ENCODE peak calls at places on chromosomes 1 and 21, in six cellular contexts. One of them, this sample, is unnamed.

GRCh38 chr1:158654570-158654969 is 31.9 kb downstream of the SPTA1 start:
- DNase-seq in H1: no peak
- DNase-seq in neuronal stem cell: no peak
- DNase-seq in mesenchymal stem cell: no peak
- DNase-seq in IMR-90: no peak
- DNase-seq in mesendoderm: no peak
- DNase-seq in this sample: no peak

GRCh38 chr1:67672260-67672803 is 12.7 kb upstream of the GADD45A start:
- DNase-seq in IMR-90: no peak
- DNase-seq in neuronal stem cell: no peak
- DNase-seq in mesenchymal stem cell: peak
- DNase-seq in H1: no peak
- DNase-seq in mesendoderm: no peak
- DNase-seq in this sample: no peak

GRCh38 chr1:37926061-37926924 is 20.6 kb downstream of the INPP5B start:
- DNase-seq in mesendoderm: no peak
- DNase-seq in IMR-90: no peak
- DNase-seq in H1: no peak
- DNase-seq in mesenchymal stem cell: no peak
- DNase-seq in neuronal stem cell: no peak
- DNase-seq in this sample: no peak

GRCh38 chr1:224922404-224923164 is 6.9 kb upstream of the DNAH14 start:
- DNase-seq in H1: peak
- DNase-seq in mesenchymal stem cell: peak
- DNase-seq in IMR-90: peak
- DNase-seq in mesendoderm: peak
- DNase-seq in neuronal stem cell: peak
- DNase-seq in this sample: peak

GRCh38 chr1:25173809-25174320 is 58.4 kb downstream of the SYF2 start:
- DNase-seq in neuronal stem cell: no peak
- DNase-seq in mesenchymal stem cell: no peak
- DNase-seq in mesendoderm: no peak
- DNase-seq in IMR-90: no peak
- DNase-seq in H1: peak
- DNase-seq in this sample: no peak

GRCh38 chr1:85818371-85818770 is 110.1 kb upstream of the ZNHIT6 start:
- DNase-seq in neuronal stem cell: no peak
- DNase-seq in mesenchymal stem cell: peak
- DNase-seq in mesendoderm: peak
- DNase-seq in H1: no peak
- DNase-seq in IMR-90: peak
- DNase-seq in this sample: no peak

GRCh38 chr1:57423135-57424131 is at the start of gene DAB1:
- DNase-seq in mesenchymal stem cell: peak
- DNase-seq in neuronal stem cell: peak
- DNase-seq in mesendoderm: peak
- DNase-seq in H1: peak
- DNase-seq in IMR-90: peak
- DNase-seq in this sample: peak

GRCh38 chr1:220962031-220962751 is 82.9 kb downstream of the HLX start:
- DNase-seq in mesendoderm: no peak
- DNase-seq in IMR-90: peak
- DNase-seq in mesenchymal stem cell: peak
- DNase-seq in neuronal stem cell: no peak
- DNase-seq in H1: no peak
- DNase-seq in this sample: no peak

GRCh38 chr21:42337830-42338729 is 12.7 kb downstream of the TFF2 start:
- DNase-seq in neuronal stem cell: peak
- DNase-seq in mesendoderm: peak
- DNase-seq in H1: peak
- DNase-seq in IMR-90: peak
- DNase-seq in mesenchymal stem cell: peak
- DNase-seq in this sample: peak

GRCh38 chr1:145740269-145740668 is 21.0 kb downstream of the CD160 start:
- DNase-seq in mesenchymal stem cell: peak
- DNase-seq in neuronal stem cell: no peak
- DNase-seq in mesendoderm: no peak
- DNase-seq in IMR-90: peak
- DNase-seq in H1: no peak
- DNase-seq in this sample: no peak

GRCh38 chr1:117928881-117929339 is 511 bp downstream of the GDAP2 start:
- DNase-seq in neuronal stem cell: peak
- DNase-seq in H1: peak
- DNase-seq in mesendoderm: peak
- DNase-seq in IMR-90: peak
- DNase-seq in mesenchymal stem cell: peak
- DNase-seq in this sample: peak

GRCh38 chr1:31674626-31675025 is 29.2 kb downstream of the COL16A1 start:
- DNase-seq in mesenchymal stem cell: no peak
- DNase-seq in neuronal stem cell: no peak
- DNase-seq in mesendoderm: peak
- DNase-seq in IMR-90: no peak
- DNase-seq in H1: no peak
- DNase-seq in this sample: no peak
- H2BK15ac ChIP-seq in mesenchymal stem cell: no peak
- H2BK15ac ChIP-seq in neuronal stem cell: peak
- H2BK15ac ChIP-seq in mesendoderm: no peak
- H2BK15ac ChIP-seq in IMR-90: no peak
- H2BK15ac ChIP-seq in H1: no peak
- H2BK15ac ChIP-seq in this sample: no peak

DNA sequence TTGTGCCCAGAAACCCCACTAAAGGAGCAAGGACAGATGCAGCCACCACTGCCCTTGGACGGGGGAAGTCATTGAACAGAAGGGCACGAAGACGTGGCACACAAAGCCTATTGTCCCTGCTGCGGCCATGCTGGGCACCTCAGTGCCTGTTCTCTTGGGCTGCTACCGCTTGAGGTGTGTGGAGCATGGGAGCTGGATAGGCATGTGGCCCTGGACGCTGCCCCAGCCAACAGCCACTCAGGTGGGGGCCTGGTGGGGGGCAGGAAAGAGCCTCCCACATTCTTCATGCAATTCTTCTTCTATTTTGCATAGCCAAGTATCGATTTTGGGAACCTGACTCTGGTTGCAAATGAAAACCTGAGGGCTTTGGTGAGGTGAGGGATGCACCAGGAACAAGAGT is 337.2 kb downstream of the RPS6KC1 start:
- DNase-seq in H1: no peak
- DNase-seq in neuronal stem cell: no peak
- DNase-seq in mesendoderm: no peak
- DNase-seq in IMR-90: no peak
- DNase-seq in mesenchymal stem cell: no peak
- DNase-seq in this sample: no peak
- H3K4me2 ChIP-seq in H1: no peak
- H3K4me2 ChIP-seq in neuronal stem cell: no peak
- H3K4me2 ChIP-seq in mesendoderm: no peak
- H3K4me2 ChIP-seq in IMR-90: no peak
- H3K4me2 ChIP-seq in mesenchymal stem cell: no peak
- H3K4me2 ChIP-seq in this sample: no peak

DNA sequence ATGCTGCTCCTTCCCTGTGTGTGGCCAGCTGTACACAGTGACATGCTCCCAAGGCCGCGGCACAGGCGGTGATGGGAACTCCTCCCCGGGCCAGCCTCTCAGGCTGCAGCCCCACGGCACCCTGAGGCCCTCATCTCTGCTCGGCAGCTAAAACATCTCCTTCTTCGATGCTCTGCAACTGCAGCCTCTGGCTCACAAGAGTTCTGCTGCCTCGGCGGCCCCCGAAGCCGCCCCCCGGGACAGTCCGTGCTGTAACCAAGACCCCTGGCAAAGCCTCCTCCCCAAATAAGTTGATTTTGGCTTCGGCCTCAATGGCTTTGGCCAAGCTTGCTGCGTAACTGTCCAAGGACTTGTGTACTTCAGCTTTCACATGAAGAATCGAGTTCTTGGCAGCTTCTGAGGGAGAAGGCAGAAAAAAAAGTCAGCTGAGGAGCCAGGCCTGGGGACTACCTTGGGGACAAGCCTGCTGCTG is 51.3 kb downstream of the GPR161 start:
- DNase-seq in mesendoderm: no peak
- DNase-seq in H1: peak
- DNase-seq in neuronal stem cell: no peak
- DNase-seq in IMR-90: no peak
- DNase-seq in mesenchymal stem cell: no peak
- DNase-seq in this sample: no peak
- H2BK15ac ChIP-seq in mesendoderm: no peak
- H2BK15ac ChIP-seq in H1: no peak
- H2BK15ac ChIP-seq in neuronal stem cell: no peak
- H2BK15ac ChIP-seq in IMR-90: no peak
- H2BK15ac ChIP-seq in mesenchymal stem cell: no peak
- H2BK15ac ChIP-seq in this sample: no peak

GRCh38 chr1:239816090-239816812 is 275.4 kb upstream of the FMN2 start:
- DNase-seq in mesendoderm: peak
- DNase-seq in H1: no peak
- DNase-seq in IMR-90: peak
- DNase-seq in mesenchymal stem cell: peak
- DNase-seq in neuronal stem cell: no peak
- DNase-seq in this sample: peak
- H3K4me2 ChIP-seq in mesendoderm: no peak
- H3K4me2 ChIP-seq in H1: no peak
- H3K4me2 ChIP-seq in IMR-90: no peak
- H3K4me2 ChIP-seq in mesenchymal stem cell: no peak
- H3K4me2 ChIP-seq in neuronal stem cell: no peak
- H3K4me2 ChIP-seq in this sample: no peak

DNA sequence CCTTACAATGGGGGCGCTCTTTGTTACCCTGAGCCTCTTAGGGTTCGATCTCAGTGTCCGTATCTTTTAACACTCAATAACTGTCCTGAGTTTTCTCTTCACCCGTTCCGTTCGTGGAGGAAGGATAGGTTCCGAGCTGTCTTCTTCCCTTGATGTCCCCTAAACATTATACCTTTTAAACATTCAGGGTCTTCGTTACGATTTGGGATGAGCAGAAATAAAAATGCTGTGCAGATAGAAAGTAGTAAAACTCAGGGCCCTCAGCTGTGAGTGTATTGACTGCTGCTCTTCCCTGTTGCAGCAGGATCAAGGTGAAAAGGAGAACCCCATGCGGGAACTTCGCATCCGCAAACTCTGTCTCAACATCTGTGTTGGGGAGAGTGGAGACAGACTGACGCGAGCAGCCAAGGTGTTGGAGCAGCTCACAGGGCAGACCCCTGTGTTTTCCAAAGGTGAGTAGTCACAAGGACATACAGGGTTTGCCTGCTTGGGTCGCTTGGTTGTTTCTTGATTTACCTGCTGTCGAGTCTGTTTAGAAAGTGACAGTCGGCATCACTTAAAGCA is 784 bp downstream of the RPL11 start:
- DNase-seq in IMR-90: no peak
- DNase-seq in neuronal stem cell: no peak
- DNase-seq in mesenchymal stem cell: peak
- DNase-seq in H1: no peak
- DNase-seq in mesendoderm: peak
- DNase-seq in this sample: no peak
- H2BK15ac ChIP-seq in IMR-90: no peak
- H2BK15ac ChIP-seq in neuronal stem cell: no peak
- H2BK15ac ChIP-seq in mesenchymal stem cell: no peak
- H2BK15ac ChIP-seq in H1: no peak
- H2BK15ac ChIP-seq in mesendoderm: no peak
- H2BK15ac ChIP-seq in this sample: no peak

GRCh38 chr1:46219551-46220520 is 16.7 kb downstream of the LURAP1 start:
- DNase-seq in mesendoderm: no peak
- DNase-seq in IMR-90: no peak
- DNase-seq in mesenchymal stem cell: no peak
- DNase-seq in neuronal stem cell: no peak
- DNase-seq in H1: no peak
- DNase-seq in this sample: no peak

GRCh38 chr1:46210561-46210960 is 7.4 kb downstream of the LURAP1 start:
- DNase-seq in H1: no peak
- DNase-seq in neuronal stem cell: no peak
- DNase-seq in mesendoderm: no peak
- DNase-seq in mesenchymal stem cell: no peak
- DNase-seq in IMR-90: no peak
- DNase-seq in this sample: no peak

GRCh38 chr1:46211051-46211450 is 7.9 kb downstream of the LURAP1 start:
- DNase-seq in mesenchymal stem cell: peak
- DNase-seq in mesendoderm: peak
- DNase-seq in H1: no peak
- DNase-seq in IMR-90: no peak
- DNase-seq in neuronal stem cell: no peak
- DNase-seq in this sample: no peak

GRCh38 chr1:46218443-46218842 is 15.3 kb downstream of the LURAP1 start:
- DNase-seq in H1: no peak
- DNase-seq in IMR-90: no peak
- DNase-seq in neuronal stem cell: no peak
- DNase-seq in mesenchymal stem cell: no peak
- DNase-seq in mesendoderm: no peak
- DNase-seq in this sample: no peak

GRCh38 chr1:46215504-46215903 is 12.4 kb downstream of the LURAP1 start:
- DNase-seq in IMR-90: no peak
- DNase-seq in H1: no peak
- DNase-seq in mesenchymal stem cell: no peak
- DNase-seq in mesendoderm: no peak
- DNase-seq in neuronal stem cell: no peak
- DNase-seq in this sample: no peak
- H3K4me2 ChIP-seq in IMR-90: no peak
- H3K4me2 ChIP-seq in H1: no peak
- H3K4me2 ChIP-seq in mesenchymal stem cell: no peak
- H3K4me2 ChIP-seq in mesendoderm: no peak
- H3K4me2 ChIP-seq in neuronal stem cell: no peak
- H3K4me2 ChIP-seq in this sample: no peak

This sample was measured in H9.